ENCODE peak calls at places on chromosomes 12 and 14, in four cellular contexts. One of them, this sample, is unnamed.
A peak's percentile ranks its signal among the peaks of the same experiment; 100 is the strongest.

GRCh38 chr14:32627545-32628298 is 298.6 kb downstream of the AKAP6 start:
- DNase-seq in K562: no peak
- DNase-seq in HCT116: no peak
- DNase-seq in HepG2: no peak
- DNase-seq in this sample: no peak

GRCh38 chr14:48936352-48936751 is 649.8 kb downstream of the RPS29 start:
- DNase-seq in HCT116: no peak
- DNase-seq in HepG2: no peak
- DNase-seq in K562: no peak
- DNase-seq in this sample: no peak

GRCh38 chr14:51289169-51289568 is 49.1 kb downstream of the TMX1 start:
- DNase-seq in HCT116: no peak
- DNase-seq in HepG2: no peak
- DNase-seq in K562: no peak
- DNase-seq in this sample: no peak

GRCh38 chr12:67981236-67982164 is 7.7 kb upstream of the IFNG-AS1 start:
- DNase-seq in HCT116: peak; percentile 81
- DNase-seq in K562: no peak
- DNase-seq in HepG2: no peak
- DNase-seq in this sample: no peak

GRCh38 chr14:24241829-24242443 is 487 bp downstream of the TINF2 start:
- DNase-seq in K562: peak; percentile 92
- DNase-seq in HepG2: peak; percentile 97
- DNase-seq in HCT116: peak; percentile 86
- DNase-seq in this sample: peak; percentile 72

GRCh38 chr12:1525858-1526257 is 68.5 kb downstream of the FBXL14 start:
- DNase-seq in HCT116: no peak
- DNase-seq in K562: no peak
- DNase-seq in HepG2: no peak
- DNase-seq in this sample: no peak

GRCh38 chr12:70686907-70687306 is 49.7 kb upstream of the PTPRB start:
- DNase-seq in HCT116: no peak
- DNase-seq in K562: no peak
- DNase-seq in HepG2: no peak
- DNase-seq in this sample: no peak

GRCh38 chr12:49296034-49296835 is 1.3 kb downstream of the PRPH start:
- DNase-seq in HCT116: no peak
- DNase-seq in K562: peak; percentile 94
- DNase-seq in HepG2: peak; percentile 27
- DNase-seq in this sample: no peak

GRCh38 chr14:63543826-63544320 is 696 bp upstream of the PPP2R5E start:
- DNase-seq in HepG2: no peak
- DNase-seq in HCT116: no peak
- DNase-seq in K562: no peak
- DNase-seq in this sample: no peak

GRCh38 chr14:60722163-60722835 is 1.9 kb downstream of the SIX4 start:
- DNase-seq in K562: peak; percentile 16
- DNase-seq in HCT116: no peak
- DNase-seq in HepG2: peak; percentile 89
- DNase-seq in this sample: no peak

GRCh38 chr12:100356646-100357223 is at the start of gene SLC17A8:
- DNase-seq in HepG2: no peak
- DNase-seq in HCT116: no peak
- DNase-seq in K562: no peak
- DNase-seq in this sample: no peak

GRCh38 chr12:48999371-49000131 is at the start of gene DDN:
- DNase-seq in K562: peak; percentile 78
- DNase-seq in HCT116: peak; percentile 45
- DNase-seq in HepG2: no peak
- DNase-seq in this sample: no peak

GRCh38 chr12:114407566-114408411 is 1.8 kb upstream of the TBX5 start:
- DNase-seq in HCT116: no peak
- DNase-seq in HepG2: no peak
- DNase-seq in K562: no peak
- DNase-seq in this sample: no peak

GRCh38 chr12:114405449-114406271 is at the start of gene TBX5:
- DNase-seq in HepG2: no peak
- DNase-seq in HCT116: no peak
- DNase-seq in K562: no peak
- DNase-seq in this sample: no peak

GRCh38 chr12:114405199-114405448 is 820 bp downstream of the TBX5 start:
- DNase-seq in K562: no peak
- DNase-seq in HepG2: no peak
- DNase-seq in HCT116: no peak
- DNase-seq in this sample: no peak

GRCh38 chr12:114407034-114407420 is 1.1 kb upstream of the TBX5 start:
- DNase-seq in K562: no peak
- DNase-seq in HepG2: no peak
- DNase-seq in HCT116: no peak
- DNase-seq in this sample: no peak

DNA sequence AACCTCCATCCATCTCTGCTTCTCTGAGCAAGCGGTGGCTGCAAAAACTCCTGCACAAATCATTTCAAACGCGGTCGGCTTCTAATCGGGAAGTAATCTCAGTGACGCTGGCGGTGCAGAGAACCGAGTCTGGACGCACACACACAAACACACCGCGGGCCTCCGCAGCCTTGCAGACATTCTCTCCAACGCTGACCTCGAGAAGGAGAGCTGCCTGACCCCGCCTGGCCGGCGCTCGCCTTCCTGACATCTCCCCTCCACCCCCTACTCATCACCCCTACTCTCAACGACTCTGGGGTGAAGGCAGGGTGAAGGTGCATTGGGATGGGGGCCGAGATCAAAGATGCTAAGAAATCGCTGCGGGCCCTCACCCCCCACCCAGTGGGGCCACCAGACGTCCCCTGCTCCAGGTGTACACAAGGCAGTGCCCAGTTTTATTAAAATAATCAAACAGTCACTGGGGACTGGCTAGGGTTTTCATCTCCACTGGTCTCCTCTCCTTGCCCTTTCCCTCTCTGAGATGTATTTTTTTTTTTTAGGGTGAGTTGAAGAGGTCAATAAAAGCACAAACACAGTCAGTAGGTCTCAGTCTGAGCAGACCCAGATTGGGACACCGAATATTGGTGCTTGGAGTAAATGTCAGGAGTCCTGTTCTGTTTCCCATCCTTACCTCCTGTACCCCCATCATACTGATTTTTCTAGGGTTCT is 536 bp upstream of the TBX5 start:
- DNase-seq in K562: no peak
- DNase-seq in HepG2: no peak
- DNase-seq in HCT116: no peak
- DNase-seq in this sample: no peak
- H3K27me3 ChIP-seq in K562: peaks cover 63% of the 10 kb centered on the region
- H3K27me3 ChIP-seq in HepG2: peaks cover 4% of the 10 kb centered on the region
- H3K27me3 ChIP-seq in HCT116: no peaks in the 10 kb centered on the region
- H3K27me3 ChIP-seq in this sample: peaks cover 3% of the 10 kb centered on the region

GRCh38 chr12:27331299-27331926 is 1.2 kb upstream of the BMAL2 start:
- DNase-seq in HCT116: peak; percentile 66
- DNase-seq in HepG2: peak; percentile 35
- DNase-seq in K562: peak; percentile 22
- DNase-seq in this sample: peak; percentile 89
- TF ChIP-seq TCF7L2 in HCT116: no peak
- TF ChIP-seq TCF7L2 in HepG2: no peak
- TF ChIP-seq TCF7L2 in K562: no peak
- TF ChIP-seq TCF7L2 in this sample: no peak

GRCh38 chr14:104085032-104085888 is at the start of gene ASPG:
- DNase-seq in HCT116: no peak
- DNase-seq in HepG2: no peak
- DNase-seq in K562: peak; percentile 87
- DNase-seq in this sample: no peak

GRCh38 chr14:104086661-104087461 is 1.4 kb downstream of the ASPG start:
- DNase-seq in HepG2: no peak
- DNase-seq in HCT116: no peak
- DNase-seq in K562: no peak
- DNase-seq in this sample: no peak

GRCh38 chr14:104084251-104085002 is 1.1 kb upstream of the ASPG start:
- DNase-seq in K562: no peak
- DNase-seq in HCT116: no peak
- DNase-seq in HepG2: no peak
- DNase-seq in this sample: no peak

GRCh38 chr14:104086210-104086660 is 735 bp downstream of the ASPG start:
- DNase-seq in K562: no peak
- DNase-seq in HepG2: no peak
- DNase-seq in HCT116: no peak
- DNase-seq in this sample: no peak

DNA sequence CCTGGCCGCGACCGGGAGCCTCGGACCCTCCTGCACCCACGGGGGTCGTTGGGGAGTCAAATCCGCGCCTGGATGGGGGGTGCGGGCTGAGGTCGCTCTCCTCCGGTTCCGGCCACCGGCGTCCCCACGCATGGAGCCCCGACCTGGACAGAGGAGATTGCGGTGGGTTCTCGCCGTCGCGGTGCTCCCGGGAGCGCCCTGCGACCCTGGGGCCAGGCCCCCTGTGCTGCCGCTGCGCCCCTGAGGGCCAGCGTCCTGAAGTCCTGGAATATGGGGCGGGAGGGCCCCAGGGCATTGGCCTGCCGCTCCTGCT is 345 bp downstream of the ASPG start:
- DNase-seq in HCT116: no peak
- DNase-seq in K562: no peak
- DNase-seq in HepG2: no peak
- DNase-seq in this sample: no peak
- H3K27me3 ChIP-seq in HCT116: no peaks in the 10 kb centered on the region
- H3K27me3 ChIP-seq in K562: no peaks in the 10 kb centered on the region
- H3K27me3 ChIP-seq in HepG2: peaks cover 1% of the 10 kb centered on the region
- H3K27me3 ChIP-seq in this sample: no peaks in the 10 kb centered on the region

GRCh38 chr12:98403385-98403784 is 112.0 kb upstream of the TMPO start:
- DNase-seq in HCT116: no peak
- DNase-seq in K562: no peak
- DNase-seq in HepG2: no peak
- DNase-seq in this sample: no peak
- TF ChIP-seq TCF7L2 in HCT116: no peak
- TF ChIP-seq TCF7L2 in K562: no peak
- TF ChIP-seq TCF7L2 in HepG2: no peak
- TF ChIP-seq TCF7L2 in this sample: no peak

DNA sequence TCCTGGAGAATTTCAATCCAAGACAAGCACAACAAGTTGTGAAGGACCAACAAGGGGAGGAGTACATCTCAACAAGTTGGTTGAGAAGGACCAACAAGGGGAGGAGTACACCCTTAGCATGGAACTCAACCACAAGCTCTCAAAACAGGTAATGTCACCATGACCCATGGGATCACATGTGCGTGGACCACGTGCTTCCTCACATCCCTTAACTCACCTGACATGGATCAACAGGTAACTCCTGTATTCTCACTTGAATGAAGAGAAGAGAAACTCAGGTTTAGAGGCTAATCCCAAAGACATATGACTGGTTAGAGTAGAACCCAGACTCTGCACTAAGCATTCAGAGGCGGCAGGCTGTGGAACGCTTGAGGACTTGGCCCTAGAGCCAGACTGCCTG is 6.2 kb downstream of the CRACR2A start:
- DNase-seq in HCT116: no peak
- DNase-seq in K562: no peak
- DNase-seq in HepG2: no peak
- DNase-seq in this sample: no peak
- H3K27me3 ChIP-seq in HCT116: no peaks in the 10 kb centered on the region
- H3K27me3 ChIP-seq in K562: no peaks in the 10 kb centered on the region
- H3K27me3 ChIP-seq in HepG2: no peaks in the 10 kb centered on the region
- H3K27me3 ChIP-seq in this sample: no peaks in the 10 kb centered on the region

GRCh38 chr12:131369094-131369845 is 341.6 kb upstream of the SFSWAP start:
- DNase-seq in HepG2: no peak
- DNase-seq in HCT116: no peak
- DNase-seq in K562: no peak
- DNase-seq in this sample: no peak

GRCh38 chr12:131371580-131372475 is 339.1 kb upstream of the SFSWAP start:
- DNase-seq in HCT116: no peak
- DNase-seq in HepG2: no peak
- DNase-seq in K562: no peak
- DNase-seq in this sample: no peak

GRCh38 chr12:131372706-131373195 is 338.1 kb upstream of the SFSWAP start:
- DNase-seq in K562: no peak
- DNase-seq in HepG2: no peak
- DNase-seq in HCT116: no peak
- DNase-seq in this sample: no peak

GRCh38 chr12:131370321-131370720 is 340.6 kb upstream of the SFSWAP start:
- DNase-seq in K562: no peak
- DNase-seq in HCT116: no peak
- DNase-seq in HepG2: no peak
- DNase-seq in this sample: no peak

GRCh38 chr12:131370791-131371579 is 339.9 kb upstream of the SFSWAP start:
- DNase-seq in K562: no peak
- DNase-seq in HCT116: no peak
- DNase-seq in HepG2: no peak
- DNase-seq in this sample: no peak
- TF ChIP-seq TCF7L2 in K562: no peak
- TF ChIP-seq TCF7L2 in HCT116: no peak
- TF ChIP-seq TCF7L2 in HepG2: no peak
- TF ChIP-seq TCF7L2 in this sample: no peak

This sample was measured in Panc1.